ENCODE peak calls at places on chromosomes 16 and 17, in seven cellular contexts. M is GM06990, U is A172, H is NCI-H2171, T is mucosa of descending colon, Y is colonic mucosa, K is amniotic stem cell. E is an unnamed sample.

GRCh38 chr16:19090916-19091315 is 22.8 kb upstream of the ITPRIPL2 start:
- DNase-seq in K (no peak), M (no peak), U (no peak), Y (no peak), H (no peak), T (no peak), E (no peak)

GRCh38 chr16:46732561-46732960 is 15.6 kb downstream of the MYLK3 start:
- DNase-seq in U (no peak), Y (no peak), H (no peak), K (no peak), T (no peak), M (no peak), E (no peak)

GRCh38 chr17:41538565-41538991 is 10.5 kb upstream of the KRT19 start:
- DNase-seq in U (peak), M (no peak), T (no peak), H (no peak), K (no peak), Y (no peak), E (no peak)

GRCh38 chr17:10114931-10115535 is 83.4 kb downstream of the GAS7 start:
- DNase-seq in U (peak), M (peak), K (peak), T (peak), Y (peak), H (no peak), E (no peak)

GRCh38 chr16:50838885-50839284 is 97.0 kb downstream of the CYLD start:
- DNase-seq in K (no peak), U (no peak), Y (no peak), M (no peak), H (no peak), T (no peak), E (no peak)

GRCh38 chr17:46273541-46274236 is 21.2 kb upstream of the LRRC37A start:
- DNase-seq in H (no peak), K (no peak), U (no peak), M (no peak), Y (no peak), T (no peak), E (no peak)

GRCh38 chr16:81905277-81905676 is 106.0 kb downstream of the SDR42E1 start:
- DNase-seq in M (no peak), T (no peak), U (no peak), H (no peak), Y (no peak), K (no peak), E (no peak)

GRCh38 chr17:65984299-65984698 is 207.6 kb downstream of the CEP112 start:
- DNase-seq in H (no peak), Y (no peak), U (no peak), M (no peak), K (no peak), T (no peak), E (no peak)

GRCh38 chr17:7258731-7259554 is 3.3 kb downstream of the CLDN7 start:
- DNase-seq in U (no peak), M (no peak), H (no peak), T (peak), Y (peak), K (no peak), E (no peak)

GRCh38 chr16:85553436-85554113 is 59.5 kb upstream of the GSE1 start:
- DNase-seq in U (peak), Y (peak), T (peak), M (peak), K (no peak), H (peak), E (peak)

GRCh38 chr17:40498281-40499084 is 2.9 kb downstream of the TNS4 start:
- DNase-seq in U (no peak), K (no peak), Y (no peak), H (no peak), T (peak), M (no peak), E (no peak)

GRCh38 chr16:66618588-66618987 is 14.1 kb downstream of the CMTM3 start:
- DNase-seq in U (peak), H (no peak), T (no peak), Y (no peak), K (peak), M (no peak), E (no peak)

E was measured in frontal cortex.